ENCODE peak calls at places on chromosomes 6 and 20, in nine cellular contexts. W is spleen; U is T1000; J is type B pancreatic cell; M is neural progenitor cell; G is natural killer cell; X is activated T-cell treated with anti-CD3 and anti-CD28 coated beads, Interleukin-2, amount 50 U/mL, for 48 hours; I is A172; N is ecto neural progenitor cell. A is an unnamed sample.

GRCh38 chr6:70874181-70874913 is 82.5 kb downstream of the B3GAT2 start:
- DNase-seq in W (no peak), G (no peak), X (no peak), N (no peak), J (no peak), M (peak; percentile 33), I (no peak), U (no peak), A (no peak)

GRCh38 chr20:16007164-16007563 is 566.1 kb downstream of the KIF16B start:
- DNase-seq in I (no peak), M (no peak), W (no peak), G (no peak), N (no peak), U (no peak), J (no peak), X (no peak), A (no peak)

GRCh38 chr6:119950681-119951080 is 601.1 kb upstream of the MAN1A1 start:
- DNase-seq in U (no peak), J (no peak), G (no peak), M (no peak), N (no peak), W (no peak), X (no peak), I (no peak), A (no peak)

GRCh38 chr6:167349816-167350215 is 24.9 kb downstream of the TTLL2 start:
- DNase-seq in N (no peak), G (no peak), X (no peak), W (no peak), U (no peak), J (no peak), I (no peak), M (no peak), A (no peak)

GRCh38 chr20:53582574-53583351 is 10.9 kb downstream of the ZNF217 start:
- DNase-seq in U (peak; percentile 56), M (peak; percentile 39), N (no peak), W (no peak), J (peak; percentile 22), G (no peak), X (peak; percentile 46), I (peak; percentile 83), A (no peak)

GRCh38 chr20:53621482-53622246 is 28.0 kb upstream of the ZNF217 start:
- DNase-seq in G (no peak), U (peak; percentile 88), W (no peak), I (peak; percentile 99), X (peak; percentile 48), M (no peak), N (no peak), J (no peak), A (peak; percentile 64)

GRCh38 chr20:17620371-17621228 is 50.7 kb downstream of the DSTN start:
- DNase-seq in G (peak; percentile 11), U (no peak), I (no peak), J (peak; percentile 64), M (no peak), W (peak; percentile 70), N (peak; percentile 28), X (no peak), A (no peak)

GRCh38 chr6:56963793-56964192 is 8.9 kb downstream of the BEND6 start:
- DNase-seq in J (no peak), G (no peak), X (no peak), I (no peak), M (no peak), N (no peak), U (no peak), W (no peak), A (no peak)

GRCh38 chr6:144008501-144009245 is 614 bp upstream of the PLAGL1 start:
- DNase-seq in N (no peak), J (no peak), M (peak; percentile 23), I (no peak), X (no peak), W (no peak), U (no peak), G (no peak), A (no peak)

GRCh38 chr20:33388268-33388667 is 13.1 kb downstream of the CDK5RAP1 start:
- DNase-seq in X (no peak), N (no peak), M (no peak), G (no peak), I (no peak), J (no peak), U (no peak), W (no peak), A (no peak)

GRCh38 chr20:53753880-53754459 is 160.3 kb upstream of the ZNF217 start:
- DNase-seq in X (no peak), M (no peak), W (no peak), J (no peak), N (no peak), G (no peak), I (no peak), U (no peak), A (no peak)

GRCh38 chr6:152458648-152459047 is 178.5 kb downstream of the SYNE1 start:
- DNase-seq in G (no peak), I (no peak), X (no peak), W (no peak), N (no peak), M (no peak), U (no peak), J (no peak), A (no peak)

A was measured in right lobe of liver.